ENCODE peak calls at places on chromosomes 16 and 17, in six cellular contexts. J is aorta; W is CD8-positive, alpha-beta T cell; Y is small intestine; H is PC-9; P is mucosa of descending colon. M is an unnamed sample. For H3K4me1, the result is how much of the 10 kb centered on the place peaks cover.

GRCh38 chr16:85888405-85889331 is 10.3 kb upstream of the IRF8 start:
- DNase-seq in W (no peak), P (no peak), J (no peak), H (no peak), Y (no peak), M (no peak)

GRCh38 chr16:84892097-84892496 is 72.3 kb downstream of the CRISPLD2 start:
- DNase-seq in J (no peak), W (no peak), H (no peak), P (no peak), Y (no peak), M (no peak)

GRCh38 chr17:3602499-3602898 is 6.7 kb downstream of the TRPV1 start:
- DNase-seq in W (no peak), H (no peak), P (peak), Y (peak), J (no peak), M (no peak)

GRCh38 chr17:31289790-31290189 is 7.2 kb downstream of the OMG start:
- DNase-seq in Y (no peak), H (no peak), P (no peak), J (no peak), W (no peak), M (no peak)

GRCh38 chr17:60392845-60393702 is 1.1 kb upstream of the USP32 start:
- DNase-seq in J (no peak), P (peak), Y (peak), H (peak), W (no peak), M (peak)

GRCh38 chr16:82067042-82067809 is 32.2 kb downstream of the HSD17B2 start:
- DNase-seq in J (no peak), W (no peak), Y (no peak), P (no peak), H (no peak), M (no peak)

GRCh38 chr16:29990883-29991570 is 4.4 kb downstream of the HIRIP3 start:
- DNase-seq in H (no peak), W (no peak), J (peak), P (no peak), Y (no peak), M (no peak)

GRCh38 chr16:56297684-56298083 is 106.4 kb downstream of the GNAO1 start:
- DNase-seq in H (no peak), J (no peak), Y (no peak), P (no peak), W (no peak), M (no peak)

GRCh38 chr16:66928702-66929388 is 3.5 kb upstream of the RRAD start:
- DNase-seq in J (no peak), H (peak), Y (peak), P (peak), W (peak), M (no peak)

GRCh38 chr16:49850558-49851467 is 5.1 kb downstream of the ZNF423 start:
- DNase-seq in W (no peak), Y (no peak), H (no peak), J (no peak), P (no peak), M (no peak)

GRCh38 chr16:11251525-11252481 is 4.2 kb downstream of the SOCS1 start:
- DNase-seq in J (no peak), W (peak), H (no peak), Y (peak), P (peak), M (peak)

GRCh38 chr16:11253995-11254912 is 1.8 kb downstream of the SOCS1 start:
- DNase-seq in W (no peak), P (no peak), Y (no peak), J (no peak), H (no peak), M (no peak)

GRCh38 chr16:11253009-11253994 is 2.7 kb downstream of the SOCS1 start:
- DNase-seq in Y (no peak), H (no peak), P (no peak), J (no peak), W (peak), M (peak)

GRCh38 chr16:11250786-11251524 is 5.0 kb downstream of the SOCS1 start:
- DNase-seq in J (no peak), P (no peak), H (no peak), Y (no peak), W (no peak), M (no peak)

DNA sequence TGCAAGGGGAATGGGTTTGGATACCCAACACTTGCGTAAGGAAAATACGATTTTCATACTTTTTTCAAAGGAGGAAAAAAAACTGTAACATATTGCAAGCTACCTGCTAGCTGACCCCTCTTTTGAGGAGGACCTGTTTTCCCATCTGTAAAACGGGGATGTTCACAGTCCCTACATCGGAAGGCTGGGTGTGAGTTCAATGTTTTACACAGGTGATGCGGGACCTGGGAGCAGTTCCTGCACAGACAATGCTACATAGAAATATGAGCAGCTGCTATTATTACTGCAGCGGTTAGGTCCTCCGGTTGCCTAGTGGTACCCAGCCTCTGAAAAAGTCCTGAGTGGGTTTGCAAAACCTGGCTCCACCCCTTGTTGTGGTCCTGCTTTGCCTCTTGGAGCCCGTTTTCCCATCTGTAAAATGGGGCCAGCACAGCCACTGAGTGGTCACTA is 3.5 kb downstream of the SOCS1 start:
- DNase-seq in W (no peak), Y (no peak), J (no peak), P (no peak), H (no peak), M (no peak)
- H3K4me3 ChIP-seq in W (peak), Y (peak), J (no peak), P (no peak), H (no peak), M (peak)

GRCh38 chr16:46828943-46829342 is 2.0 kb downstream of the C16orf87 start:
- DNase-seq in Y (no peak), P (no peak), H (no peak), W (no peak), J (no peak), M (no peak)

GRCh38 chr16:46833465-46833810 is 2.5 kb upstream of the C16orf87 start:
- DNase-seq in H (no peak), J (no peak), Y (peak), P (no peak), W (no peak), M (no peak)

GRCh38 chr16:46832757-46833464 is 1.9 kb upstream of the C16orf87 start:
- DNase-seq in J (no peak), P (no peak), Y (peak), W (no peak), H (no peak), M (no peak)

GRCh38 chr16:46830417-46830901 is 521 bp downstream of the C16orf87 start:
- DNase-seq in W (peak), H (peak), J (peak), Y (peak), P (peak), M (no peak)

GRCh38 chr16:46830902-46831647 is at the start of gene C16orf87:
- DNase-seq in W (peak), J (peak), P (peak), Y (peak), H (peak), M (peak)
- H3K4me1 ChIP-seq in W (under half), J (under half), P (under half), Y (under half), H (under half), M (under half)

DNA sequence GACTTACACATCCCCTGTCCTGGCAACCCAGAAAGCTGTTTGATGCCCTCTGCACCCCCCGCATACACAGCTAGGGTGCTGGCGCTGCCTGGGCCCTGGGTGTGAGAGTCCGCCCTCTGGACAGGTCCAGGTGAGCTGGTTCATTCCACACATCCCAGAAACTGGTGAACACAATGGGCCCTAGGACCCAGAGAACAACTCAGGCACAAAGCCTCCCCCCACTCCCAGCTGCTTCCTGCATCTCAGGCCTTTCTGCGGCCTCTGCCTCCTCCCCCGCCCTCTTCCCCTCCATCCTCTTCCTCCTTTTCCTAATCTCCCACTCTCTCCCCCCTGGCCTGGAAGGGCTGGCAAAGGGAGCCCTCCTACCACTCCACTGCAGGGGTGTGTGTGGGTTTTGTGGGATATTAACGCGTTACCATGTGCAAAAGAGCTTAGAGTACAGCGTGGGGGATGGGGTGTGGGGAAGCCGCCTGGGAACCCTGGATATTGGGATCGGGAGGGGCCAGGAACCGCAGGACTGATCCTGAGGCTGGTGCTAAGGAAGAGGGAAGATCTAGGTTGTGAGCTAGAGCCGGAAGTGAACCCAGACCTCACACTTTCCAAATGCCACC is 1.6 kb upstream of the PPP1R9B start:
- DNase-seq in H (peak), P (peak), J (peak), W (peak), Y (peak), M (peak)
- H3K4me3 ChIP-seq in H (peak), P (no peak), J (peak), W (peak), Y (peak), M (peak)

DNA sequence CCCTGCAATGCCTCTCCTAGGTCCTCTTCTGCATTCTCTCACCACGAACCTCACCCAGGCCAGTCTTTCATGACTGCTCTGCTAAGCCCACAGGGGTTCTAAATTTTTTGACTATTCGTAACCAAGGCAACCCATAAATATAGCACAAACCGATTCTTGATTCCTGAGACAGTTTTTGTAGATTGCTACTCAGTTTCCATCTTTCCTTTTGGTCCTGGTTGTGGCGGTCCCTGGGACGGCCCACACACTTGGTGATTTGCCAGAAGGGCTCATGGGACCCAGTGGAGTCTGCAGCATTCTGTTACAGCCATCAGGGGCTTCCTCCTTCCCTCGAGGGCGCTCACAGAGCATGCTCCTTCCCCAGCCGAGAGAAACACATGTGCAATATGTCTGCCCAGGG is 23.4 kb upstream of the MGAT5B start:
- DNase-seq in H (no peak), P (no peak), J (no peak), W (no peak), Y (no peak), M (no peak)
- H3K4me1 ChIP-seq in H (under half), P (under half), J (under half), W (under half), Y (under half), M (under half)